ENCODE peak calls at places on chromosomes 11 and 22, in four cellular contexts. F is upper lobe of right lung, U is cardiac muscle cell, R is testis. T is an unnamed sample.

GRCh38 chr11:97079244-97079643 is 689.4 kb downstream of the JRKL start:
- DNase-seq in F (no peak), U (no peak), R (no peak), T (no peak)

GRCh38 chr22:19559324-19559811 is 35.2 kb upstream of the CLDN5 start:
- DNase-seq in F (no peak), U (no peak), R (no peak), T (no peak)

GRCh38 chr22:47098554-47098953 is 336.1 kb downstream of the TBC1D22A start:
- DNase-seq in F (no peak), U (no peak), R (no peak), T (no peak)

GRCh38 chr11:83424376-83425136 is 138.4 kb upstream of the CCDC90B start:
- DNase-seq in F (no peak), U (no peak), R (no peak), T (no peak)

GRCh38 chr11:62122076-62122475 is 1.7 kb upstream of the INCENP start:
- DNase-seq in F (no peak), U (no peak), R (no peak), T (no peak)

GRCh38 chr22:37345863-37346514 is 63.7 kb downstream of the CYTH4 start:
- DNase-seq in F (no peak), U (peak; percentile 98), R (peak; percentile 42), T (peak; percentile 81)

GRCh38 chr11:82718307-82718706 is 15.4 kb downstream of the FAM181B start:
- DNase-seq in F (no peak), U (peak; percentile 60), R (peak; percentile 47), T (no peak)

GRCh38 chr11:67646535-67647336 is 3.8 kb downstream of the ACY3 start:
- DNase-seq in F (no peak), U (no peak), R (no peak), T (no peak)

GRCh38 chr22:17665248-17665647 is 26.7 kb downstream of the BCL2L13 start:
- DNase-seq in F (no peak), U (no peak), R (no peak), T (no peak)

GRCh38 chr11:66956689-66957290 is 1.4 kb downstream of the PC start:
- DNase-seq in F (peak; percentile 70), U (peak; percentile 66), R (peak; percentile 25), T (no peak)

GRCh38 chr11:72260574-72260973 is 16.6 kb upstream of the PHOX2A start:
- DNase-seq in F (no peak), U (no peak), R (no peak), T (no peak)

GRCh38 chr11:110525883-110526282 is 96.1 kb downstream of the FDX1 start:
- DNase-seq in F (no peak), U (peak; percentile 61), R (peak; percentile 34), T (no peak)

GRCh38 chr11:1924121-1924520 is 4.6 kb downstream of the TNNT3 start:
- DNase-seq in F (no peak), U (no peak), R (no peak), T (peak; percentile 15)

GRCh38 chr11:1922411-1923113 is 3.1 kb downstream of the TNNT3 start:
- DNase-seq in F (no peak), U (no peak), R (no peak), T (no peak)

GRCh38 chr11:1924646-1925372 is 5.3 kb downstream of the TNNT3 start:
- DNase-seq in F (no peak), U (no peak), R (no peak), T (no peak)

GRCh38 chr11:1921576-1922141 is 2.2 kb downstream of the TNNT3 start:
- DNase-seq in F (no peak), U (peak; percentile 83), R (peak; percentile 45), T (peak; percentile 54)

GRCh38 chr11:1923201-1923956 is 3.9 kb downstream of the TNNT3 start:
- DNase-seq in F (no peak), U (no peak), R (no peak), T (no peak)
- H3K27ac ChIP-seq in F (no peak overlapping the region), U (no peak overlapping the region), R (no peak overlapping the region), T (no peak overlapping the region)

GRCh38 chr11:116498161-116498560 is 274.6 kb downstream of the BUD13 start:
- DNase-seq in F (no peak), U (no peak), R (no peak), T (no peak)
- TF ChIP-seq CTCF in F (no peak), U (no peak), R (no peak), T (no peak)

DNA sequence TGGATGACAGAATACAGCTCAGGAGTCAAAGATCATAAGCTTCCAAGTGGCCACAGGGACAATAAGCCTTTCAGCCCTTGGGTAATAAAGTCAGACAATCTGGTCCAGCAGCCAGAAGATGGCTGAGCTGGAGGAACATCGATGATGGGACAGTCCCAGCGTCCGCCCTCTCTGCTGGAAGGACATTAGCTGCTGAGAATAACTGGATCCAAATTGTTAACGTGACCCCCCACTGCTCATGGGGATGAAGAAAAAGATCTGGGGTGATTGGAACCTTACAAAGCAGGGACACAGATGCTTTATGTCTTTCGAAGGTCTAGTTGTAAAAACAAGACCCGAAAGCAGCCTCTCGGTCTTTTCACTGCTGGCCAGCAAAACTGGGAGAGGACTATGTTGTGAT is 71.0 kb downstream of the IGLL5 start:
- DNase-seq in F (no peak), U (no peak), R (no peak), T (no peak)
- H3K27ac ChIP-seq in F (no peak overlapping the region), U (no peak overlapping the region), R (no peak overlapping the region), T (no peak overlapping the region)

DNA sequence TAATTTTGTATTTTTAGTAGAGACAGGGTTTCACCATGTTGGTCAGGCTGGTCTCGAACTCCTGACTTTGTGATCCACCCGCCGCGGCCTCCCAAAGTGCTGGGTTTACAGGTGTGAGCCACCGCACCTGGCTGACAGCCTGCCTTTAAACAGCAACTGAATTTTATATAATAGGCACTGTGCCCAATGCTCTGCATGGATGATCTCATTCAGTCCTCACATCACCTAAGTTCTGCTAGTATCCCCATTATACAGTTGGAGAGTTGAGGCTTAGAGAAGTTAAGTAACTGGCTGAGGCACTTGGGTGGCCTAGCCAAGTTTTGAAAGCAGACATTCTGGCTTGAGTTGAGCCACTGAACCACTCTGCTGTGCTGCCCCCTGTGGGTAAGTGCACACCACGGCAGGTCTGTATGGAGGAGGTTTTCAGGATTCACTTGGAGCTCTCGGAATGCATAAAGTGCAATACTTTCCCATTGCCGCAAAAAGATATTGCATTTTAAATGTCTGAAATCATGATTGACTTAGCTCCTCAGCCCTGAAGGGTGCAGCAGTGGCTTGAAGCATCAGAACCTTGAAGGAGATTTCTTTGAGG is 112.4 kb downstream of the LDLRAD3 start:
- DNase-seq in F (no peak), U (peak; percentile 78), R (peak; percentile 49), T (no peak)
- TF ChIP-seq CTCF in F (peak; percentile 43), U (peak; percentile 63), R (peak; percentile 52), T (no peak)

DNA sequence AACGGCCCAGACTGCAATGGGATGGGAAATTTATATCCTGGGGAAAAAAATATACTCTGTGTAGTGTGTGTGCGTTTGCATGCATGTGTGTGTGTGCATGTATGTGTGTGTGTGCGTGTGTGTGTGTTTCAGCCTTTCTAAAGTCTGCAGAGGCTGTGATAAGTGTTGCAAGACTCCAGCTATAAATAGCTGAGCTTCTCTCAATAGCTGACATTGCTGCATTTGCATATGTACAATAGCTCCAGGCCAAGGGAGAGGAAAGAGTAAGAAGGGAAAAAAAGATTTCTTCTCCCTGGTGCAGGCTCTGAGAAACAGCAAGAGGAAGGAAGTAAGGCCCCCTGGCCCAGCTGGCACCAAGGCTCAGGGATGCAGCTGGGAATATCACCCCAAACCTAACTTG is 483.0 kb downstream of the MN1 start:
- DNase-seq in F (no peak), U (peak; percentile 94), R (no peak), T (no peak)
- H3K27ac ChIP-seq in F (no peak overlapping the region), U (peak overlapping the region; percentile 59), R (no peak overlapping the region), T (no peak overlapping the region)

GRCh38 chr11:19800162-19800561 is 87.5 kb downstream of the NAV2 start:
- DNase-seq in F (no peak), U (peak; percentile 37), R (no peak), T (no peak)
- TF ChIP-seq CTCF in F (no peak), U (peak; percentile 47), R (no peak), T (no peak)

DNA sequence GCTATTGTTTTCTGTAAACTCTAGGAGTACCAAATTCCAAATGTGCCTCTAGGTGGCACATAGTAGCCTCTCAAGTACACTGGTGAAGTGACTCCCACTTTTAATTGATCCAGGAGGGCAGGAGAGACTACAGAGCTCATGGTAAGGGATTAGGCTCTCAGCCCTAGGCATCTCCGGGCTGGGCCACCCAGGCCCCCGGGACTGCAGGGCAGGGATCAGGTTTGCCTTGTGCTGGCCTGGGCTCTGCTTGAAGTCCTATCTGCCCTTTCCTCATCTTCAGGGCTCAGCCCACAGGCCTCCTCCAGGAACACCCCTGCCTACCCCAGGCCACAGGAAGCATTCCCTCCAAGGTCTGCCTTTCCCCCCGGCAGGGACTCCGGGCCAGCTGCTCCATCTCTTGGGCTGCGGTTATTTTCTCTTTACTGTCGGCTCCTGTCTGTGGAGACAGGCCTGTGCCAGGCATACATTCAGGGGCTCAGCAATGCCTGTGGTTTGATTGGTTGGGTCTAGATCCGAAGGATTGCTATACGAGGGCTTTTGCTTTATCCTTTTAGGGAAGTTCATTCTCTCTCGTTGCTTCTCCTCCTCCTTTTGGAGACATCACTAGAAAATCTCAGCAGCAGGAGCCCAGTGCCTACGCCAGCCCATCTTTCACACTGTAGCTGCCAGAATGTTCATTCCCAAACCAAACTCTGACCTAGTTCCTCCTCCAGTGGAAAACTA is 32.8 kb downstream of the PARVA start:
- DNase-seq in F (no peak), U (peak; percentile 88), R (no peak), T (peak; percentile 42)
- H3K27ac ChIP-seq in F (peak overlapping the region; percentile 26), U (no peak overlapping the region), R (no peak overlapping the region), T (peak overlapping the region; percentile 68)

T was measured in ovary.